ENCODE peak calls at places on chromosomes 16 and 17, in ten cellular contexts. G is Caco-2, W is Peyer's patch, N is adrenal gland, F is osteoblast, Y is mucosa of descending colon, U is H1, B is HFF-Myc, Z is HL-60, H is heart left ventricle. A is an unnamed sample.

GRCh38 chr16:2016407-2016922 is 3.1 kb upstream of the NPW start:
- DNase-seq in W (no peak), G (peak), B (no peak), Z (no peak), H (no peak), Y (peak), U (peak), N (no peak), F (no peak), A (no peak)

GRCh38 chr17:7317161-7317803 is 2.1 kb upstream of the GPS2 start:
- DNase-seq in W (no peak), F (peak), H (no peak), Z (no peak), Y (no peak), B (no peak), U (no peak), N (no peak), G (no peak), A (no peak)

GRCh38 chr16:75494184-75494583 is 1.1 kb downstream of the CHST6 start:
- DNase-seq in B (no peak), W (no peak), Z (no peak), H (no peak), U (no peak), Y (no peak), G (no peak), N (no peak), F (no peak), A (no peak)

GRCh38 chr17:77649717-77650211 is 308.7 kb upstream of the TNRC6C start:
- DNase-seq in N (no peak), F (peak), Z (no peak), Y (no peak), H (no peak), U (no peak), B (peak), W (peak), G (no peak), A (no peak)

GRCh38 chr17:45361451-45361850 is 44.6 kb upstream of the MAP3K14 start:
- DNase-seq in W (peak), Y (no peak), B (no peak), N (no peak), F (no peak), Z (no peak), U (no peak), H (no peak), G (no peak), A (no peak)

GRCh38 chr17:38673714-38674012 is 1.1 kb downstream of the EPOP start:
- DNase-seq in H (no peak), N (no peak), Y (no peak), U (no peak), F (no peak), B (no peak), W (peak), Z (no peak), G (no peak), A (no peak)

GRCh38 chr17:43615952-43616351 is 45.8 kb downstream of the MEOX1 start:
- DNase-seq in Z (no peak), B (no peak), W (no peak), F (no peak), U (no peak), Y (no peak), N (no peak), H (no peak), G (no peak), A (no peak)

GRCh38 chr16:27313422-27314160 is at the start of gene IL4R:
- DNase-seq in F (peak), B (peak), N (peak), W (peak), U (peak), Y (peak), G (peak), H (peak), Z (peak), A (no peak)

GRCh38 chr17:29243792-29244191 is 2.9 kb upstream of the CRYBA1 start:
- DNase-seq in W (no peak), H (no peak), G (peak), Z (peak), N (peak), U (no peak), Y (no peak), F (peak), B (no peak), A (no peak)

GRCh38 chr17:51662204-51663056 is 402.1 kb downstream of the UTP18 start:
- DNase-seq in F (no peak), Y (no peak), U (no peak), H (no peak), G (no peak), B (no peak), W (no peak), N (no peak), Z (no peak), A (no peak)

GRCh38 chr17:57045868-57046671 is 39.0 kb upstream of the AKAP1 start:
- DNase-seq in H (peak), B (no peak), W (peak), Y (no peak), U (no peak), Z (peak), N (peak), F (peak), G (no peak), A (no peak)

GRCh38 chr16:82954224-82954929 is 327.6 kb downstream of the CDH13 start:
- DNase-seq in H (no peak), G (no peak), B (no peak), F (peak), N (no peak), Y (no peak), Z (no peak), U (no peak), W (no peak), A (peak)

GRCh38 chr17:75707096-75707720 is 14.1 kb upstream of the ITGB4 start:
- DNase-seq in N (peak), W (no peak), U (no peak), G (no peak), B (no peak), Z (no peak), F (peak), Y (no peak), H (peak), A (no peak)

GRCh38 chr17:1620486-1620885 is 8.1 kb downstream of the SLC43A2 start:
- DNase-seq in W (no peak), Y (no peak), B (no peak), F (peak), N (no peak), G (no peak), Z (no peak), H (no peak), U (no peak), A (no peak)

GRCh38 chr16:89845417-89845816 is 17.1 kb downstream of the SPIRE2 start:
- DNase-seq in Y (no peak), H (no peak), W (no peak), Z (no peak), B (no peak), F (no peak), N (no peak), G (no peak), U (no peak), A (no peak)

GRCh38 chr17:79875511-79875910 is 36.3 kb upstream of the CBX4 start:
- DNase-seq in Z (no peak), H (no peak), N (no peak), G (no peak), Y (no peak), F (no peak), U (no peak), W (no peak), B (no peak), A (no peak)

GRCh38 chr17:76845524-76845923 is 22.7 kb upstream of the MGAT5B start:
- DNase-seq in Y (no peak), U (no peak), F (peak), Z (no peak), W (no peak), N (no peak), H (no peak), G (no peak), B (no peak), A (no peak)

GRCh38 chr16:24102120-24102740 is 153.9 kb upstream of the CACNG3 start:
- DNase-seq in N (no peak), Z (no peak), F (no peak), H (no peak), U (no peak), B (no peak), Y (no peak), W (no peak), G (no peak), A (no peak)

GRCh38 chr17:42679492-42680330 is 1.9 kb downstream of the CCR10 start:
- DNase-seq in B (no peak), Z (peak), W (peak), H (peak), U (peak), N (peak), F (peak), Y (peak), G (peak), A (no peak)

GRCh38 chr17:81514485-81514734 is 1.8 kb upstream of the ACTG1 start:
- DNase-seq in N (no peak), U (no peak), Z (no peak), Y (no peak), G (no peak), W (no peak), H (no peak), F (peak), B (no peak), A (no peak)

GRCh38 chr16:51326131-51326856 is 175.2 kb upstream of the SALL1 start:
- DNase-seq in G (no peak), Z (no peak), W (no peak), B (peak), F (no peak), N (no peak), Y (no peak), H (no peak), U (no peak), A (peak)

GRCh38 chr16:67841198-67841815 is 813 bp upstream of the THAP11 start:
- DNase-seq in G (no peak), U (no peak), Z (no peak), H (no peak), W (no peak), N (no peak), Y (no peak), B (no peak), F (no peak), A (no peak)
- H3K4me3 ChIP-seq in G (peak), U (peak), Z (no peak), H (peak), W (peak), N (no peak), Y (peak), B (peak), F (peak), A (peak)

GRCh38 chr16:68227850-68228553 is 7.9 kb downstream of the ESRP2 start:
- DNase-seq in F (no peak), Y (no peak), N (no peak), W (peak), Z (no peak), G (no peak), B (no peak), U (no peak), H (no peak), A (no peak)
- TF ChIP-seq CTCF in F (no peak), Y (no peak), N (peak), W (no peak), Z (no peak), G (no peak), B (no peak), U (no peak), H (no peak), A (no peak)

GRCh38 chr16:79601092-79601977 is 798 bp upstream of the MAF start:
- DNase-seq in Z (no peak), U (no peak), Y (peak), H (peak), N (peak), G (peak), B (no peak), W (peak), F (peak), A (no peak)

GRCh38 chr16:79600636-79601091 is at the start of gene MAF:
- DNase-seq in N (peak), G (peak), F (peak), H (peak), U (peak), W (peak), B (no peak), Z (no peak), Y (peak), A (no peak)

GRCh38 chr16:79599837-79600635 is 501 bp downstream of the MAF start:
- DNase-seq in N (peak), B (no peak), H (peak), W (peak), Z (no peak), G (peak), F (peak), Y (peak), U (peak), A (no peak)

GRCh38 chr16:79602615-79603014 is 2.1 kb upstream of the MAF start:
- DNase-seq in F (no peak), N (no peak), G (no peak), Z (no peak), U (no peak), Y (no peak), H (no peak), W (peak), B (no peak), A (no peak)

DNA sequence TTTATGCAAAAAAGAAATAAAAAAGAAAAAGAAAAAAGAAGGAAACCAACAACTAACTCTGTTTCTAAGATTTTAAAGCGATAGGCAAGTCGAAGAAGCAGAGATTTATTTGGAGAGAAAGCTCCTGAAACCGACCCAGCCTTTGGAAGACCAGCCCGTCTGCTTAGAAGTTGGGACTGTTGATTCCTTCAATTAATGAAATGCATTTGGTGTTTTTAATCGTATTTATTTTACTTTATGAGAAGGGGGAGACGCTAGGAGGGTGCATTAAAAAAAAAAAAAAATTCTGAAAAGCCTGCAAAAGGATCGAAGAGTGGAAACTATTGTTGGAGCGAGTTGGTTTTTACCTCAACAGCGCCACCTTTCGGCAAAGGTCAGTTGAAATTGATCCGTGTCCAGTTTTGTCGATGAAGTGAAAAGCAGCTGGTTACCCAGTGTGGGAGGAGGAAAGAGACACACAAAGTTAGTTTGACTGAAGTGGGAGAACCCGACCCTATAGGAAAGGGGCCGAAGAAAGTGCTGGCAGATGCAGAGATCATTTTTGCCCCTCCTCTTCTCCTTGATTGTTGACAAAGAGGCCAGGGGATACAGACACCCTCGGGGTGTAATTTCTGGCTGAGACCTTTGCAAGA is 1.6 kb upstream of the MAF start:
- DNase-seq in N (peak), Y (peak), W (peak), Z (peak), B (peak), F (peak), G (peak), H (peak), U (peak), A (no peak)
- H3K4me3 ChIP-seq in N (no peak), Y (peak), W (peak), Z (no peak), B (no peak), F (peak), G (peak), H (peak), U (peak), A (no peak)

GRCh38 chr16:84746875-84747274 is 47.1 kb downstream of the USP10 start:
- DNase-seq in W (no peak), Z (no peak), F (no peak), N (no peak), H (no peak), U (no peak), B (no peak), G (peak), Y (no peak), A (no peak)
- TF ChIP-seq CTCF in W (no peak), Z (no peak), F (peak), N (no peak), H (no peak), U (peak), B (peak), G (peak), Y (no peak), A (peak)

DNA sequence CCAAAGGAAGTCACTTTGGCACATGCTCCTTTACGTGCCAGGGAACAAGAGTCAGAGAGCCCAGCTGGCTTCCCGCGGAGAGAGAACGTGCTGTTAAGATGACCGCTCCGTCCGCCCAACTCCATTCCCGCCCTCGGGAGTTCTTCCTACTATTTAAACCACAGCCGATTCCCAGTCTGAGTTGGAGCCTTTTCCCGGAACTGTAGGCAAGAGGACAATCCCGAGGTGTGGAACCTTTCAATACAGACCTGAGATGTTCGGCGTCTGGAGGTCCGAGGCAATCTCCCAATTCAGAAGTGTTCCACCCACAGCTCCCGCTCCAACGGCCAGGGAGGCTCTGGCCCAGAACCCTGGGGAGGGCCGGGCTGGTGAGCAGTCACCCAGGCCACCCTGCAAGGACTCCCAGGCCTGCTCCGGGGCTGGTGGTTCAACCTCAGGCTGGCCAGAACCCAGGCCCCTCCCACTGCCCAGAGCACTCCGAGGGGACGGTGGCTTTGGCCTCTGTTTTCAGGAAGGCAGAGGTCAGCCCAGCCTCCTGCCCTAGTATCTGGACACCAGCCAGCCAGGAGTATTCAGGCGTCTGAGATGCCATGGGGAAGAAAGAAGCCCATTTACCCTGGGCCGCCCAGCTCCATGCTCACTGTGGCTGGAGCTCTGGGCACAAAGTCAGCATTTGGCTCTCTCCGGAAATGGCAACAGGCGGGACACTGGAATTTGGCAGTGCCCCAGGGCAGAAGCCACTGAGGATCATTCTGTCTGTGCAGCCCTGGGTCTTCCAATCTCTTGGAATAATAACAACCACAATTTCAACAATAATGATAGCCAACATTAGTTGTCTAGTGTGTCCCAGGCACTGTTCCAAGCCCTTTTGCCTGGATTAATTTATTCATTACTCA is 21.4 kb downstream of the EMP2 start:
- DNase-seq in G (no peak), Y (peak), H (peak), Z (no peak), B (no peak), F (peak), W (peak), U (no peak), N (peak), A (no peak)
- H3K4me3 ChIP-seq in G (no peak), Y (no peak), H (peak), Z (no peak), B (peak), F (peak), W (peak), U (no peak), N (no peak), A (no peak)

DNA sequence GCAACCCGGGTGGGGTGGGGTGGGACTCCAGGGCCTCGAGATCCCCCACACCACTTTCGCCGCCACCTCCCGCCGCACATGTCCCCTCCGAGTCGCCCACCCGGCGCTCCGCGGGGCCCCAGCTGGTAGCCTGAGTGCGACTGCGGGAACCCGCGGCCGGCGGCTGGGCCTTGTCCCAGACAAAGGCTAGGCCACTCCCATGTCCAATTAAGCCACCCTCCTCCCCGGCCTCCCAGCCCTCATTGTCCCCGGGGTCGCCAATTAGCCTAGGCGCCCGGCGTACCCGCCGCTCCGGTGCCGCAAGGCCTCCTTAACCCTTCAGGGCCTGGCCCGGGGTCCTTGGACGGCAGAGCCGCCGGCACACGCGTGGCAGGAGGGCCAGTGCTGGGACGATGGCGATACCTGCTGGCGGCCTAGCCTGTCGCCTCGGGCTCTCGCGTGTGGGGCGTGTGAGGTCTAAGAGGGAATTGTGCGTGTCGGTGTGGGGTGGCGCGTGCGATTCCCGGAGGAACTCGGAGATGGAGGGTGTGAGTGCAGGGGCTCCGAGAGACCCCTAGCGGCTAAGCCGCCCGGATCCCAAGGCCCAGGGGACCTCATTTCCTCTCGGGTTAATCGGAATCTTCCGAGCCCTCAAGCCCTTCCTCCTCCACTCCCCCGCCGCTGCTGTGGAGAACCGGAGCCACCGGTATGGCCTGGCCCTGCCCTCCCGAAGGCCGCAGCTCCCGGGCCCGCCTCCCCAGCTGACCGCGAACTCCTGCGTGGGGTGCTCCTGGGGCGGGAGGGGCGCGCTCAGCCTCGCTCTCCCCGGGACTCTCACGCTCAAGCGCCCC is 11.7 kb downstream of the TBX2 start:
- DNase-seq in G (peak), F (peak), W (peak), B (no peak), Y (peak), U (peak), Z (no peak), H (peak), N (peak), A (no peak)
- TF ChIP-seq CTCF in G (peak), F (no peak), W (no peak), B (peak), Y (no peak), U (peak), Z (no peak), H (peak), N (no peak), A (no peak)

GRCh38 chr16:81625544-81626152 is 153.4 kb upstream of the PLCG2 start:
- DNase-seq in Y (no peak), Z (no peak), B (no peak), H (peak), W (peak), U (no peak), N (peak), G (no peak), F (peak), A (no peak)

GRCh38 chr16:81626181-81626674 is 152.9 kb upstream of the PLCG2 start:
- DNase-seq in N (peak), Y (no peak), H (no peak), G (no peak), B (no peak), Z (no peak), U (no peak), W (no peak), F (no peak), A (no peak)

GRCh38 chr16:81627024-81627423 is 152.1 kb upstream of the PLCG2 start:
- DNase-seq in N (no peak), H (no peak), F (no peak), B (no peak), G (no peak), W (no peak), Y (no peak), U (no peak), Z (no peak), A (no peak)

GRCh38 chr16:81629032-81629802 is 149.9 kb upstream of the PLCG2 start:
- DNase-seq in N (peak), W (no peak), Z (no peak), U (no peak), G (no peak), B (no peak), Y (no peak), F (peak), H (no peak), A (no peak)

DNA sequence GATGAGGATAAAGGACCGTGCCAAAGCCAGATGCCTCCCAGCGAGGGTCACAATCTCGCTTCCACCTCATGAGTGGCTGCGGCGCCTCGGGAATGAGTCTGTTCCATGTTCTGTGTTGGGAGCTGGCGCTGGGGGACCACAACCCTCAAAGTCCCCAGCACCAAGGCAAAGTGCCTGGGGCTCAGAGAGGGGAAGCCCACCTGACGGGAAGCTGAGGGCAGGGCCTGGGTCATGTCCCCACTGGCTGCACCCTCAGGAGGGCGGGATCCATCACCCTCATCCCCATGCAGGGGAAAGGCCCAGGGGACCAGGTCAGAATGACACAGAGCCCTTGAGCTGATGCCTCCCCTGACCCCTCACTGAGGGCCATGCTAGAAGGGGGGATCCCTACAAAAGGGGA is 151.4 kb upstream of the PLCG2 start:
- DNase-seq in F (no peak), H (no peak), U (no peak), Z (no peak), W (no peak), B (no peak), Y (no peak), N (no peak), G (no peak), A (no peak)
- H3K4me3 ChIP-seq in F (no peak), H (no peak), U (no peak), Z (no peak), W (no peak), B (no peak), Y (no peak), N (no peak), G (no peak), A (no peak)

A was measured in AG04449.